ENCODE peak calls at places on chromosomes 7 and 10, in six cellular contexts. A is mammary epithelial cell, E is colonic mucosa, C is endodermal cell, N is H1, X is endothelial cell of umbilical vein. R is an unnamed sample.

GRCh38 chr7:34091330-34091917 is 186.1 kb downstream of the BMPER start:
- DNase-seq in N (no peak), A (peak), X (peak), C (peak), E (peak), R (peak)

GRCh38 chr7:142319970-142320369 is 62.1 kb upstream of the PRSS58 start:
- DNase-seq in A (no peak), X (no peak), N (no peak), C (peak), E (no peak), R (no peak)

GRCh38 chr7:5429857-5430611 is 6.4 kb upstream of the TNRC18 start:
- DNase-seq in N (no peak), E (peak), C (peak), X (no peak), A (peak), R (no peak)

GRCh38 chr10:67225226-67225625 is 299.4 kb downstream of the LRRTM3 start:
- DNase-seq in E (no peak), X (no peak), A (no peak), C (no peak), N (no peak), R (no peak)

GRCh38 chr10:29736325-29737208 is 101.8 kb upstream of the SVIL start:
- DNase-seq in N (no peak), C (peak), X (peak), A (peak), E (peak), R (no peak)

GRCh38 chr7:816751-817671 is 15.3 kb upstream of the SUN1 start:
- DNase-seq in N (no peak), E (peak), X (peak), C (peak), A (peak), R (no peak)

GRCh38 chr7:33418251-33418701 is 288.9 kb downstream of the BBS9 start:
- DNase-seq in N (peak), A (no peak), C (peak), E (no peak), X (no peak), R (no peak)

GRCh38 chr10:61271127-61271780 is 181.9 kb downstream of the TMEM26 start:
- DNase-seq in E (no peak), N (no peak), X (peak), A (peak), C (no peak), R (no peak)

GRCh38 chr7:116315293-116315692 is 105.0 kb downstream of the TES start:
- DNase-seq in N (no peak), X (peak), E (no peak), A (peak), C (no peak), R (no peak)

GRCh38 chr10:133182791-133183645 is 23.0 kb downstream of the KNDC1 start:
- DNase-seq in E (no peak), C (no peak), X (no peak), N (no peak), A (no peak), R (no peak)

GRCh38 chr10:42872865-42873435 is 90.4 kb downstream of the BMS1 start:
- DNase-seq in X (no peak), A (no peak), N (no peak), C (peak), E (no peak), R (no peak)

GRCh38 chr7:1546909-1547776 is 8.9 kb downstream of the TMEM184A start:
- DNase-seq in X (no peak), C (no peak), N (no peak), E (no peak), A (no peak), R (no peak)

GRCh38 chr7:114820993-114821945 is 100.6 kb upstream of the MDFIC start:
- DNase-seq in A (no peak), N (no peak), C (no peak), E (no peak), X (no peak), R (no peak)

GRCh38 chr10:22570733-22571430 is 143.5 kb downstream of the PIP4K2A start:
- DNase-seq in C (no peak), E (no peak), A (no peak), X (no peak), N (no peak), R (no peak)

GRCh38 chr7:91325731-91326130 is 61.5 kb downstream of the FZD1 start:
- DNase-seq in E (no peak), C (no peak), N (no peak), X (no peak), A (no peak), R (peak)

GRCh38 chr10:129960493-129961273 is 3.4 kb downstream of the EBF3 start:
- DNase-seq in A (no peak), N (no peak), E (no peak), X (no peak), C (peak), R (no peak)

GRCh38 chr10:129962092-129962494 is 2.0 kb downstream of the EBF3 start:
- DNase-seq in E (no peak), N (no peak), C (peak), X (no peak), A (no peak), R (no peak)

GRCh38 chr10:129962558-129963075 is 1.5 kb downstream of the EBF3 start:
- DNase-seq in N (no peak), X (no peak), E (no peak), C (no peak), A (no peak), R (no peak)

GRCh38 chr10:129959544-129960492 is 4.3 kb downstream of the EBF3 start:
- DNase-seq in C (peak), E (no peak), A (no peak), X (no peak), N (no peak), R (no peak)

DNA sequence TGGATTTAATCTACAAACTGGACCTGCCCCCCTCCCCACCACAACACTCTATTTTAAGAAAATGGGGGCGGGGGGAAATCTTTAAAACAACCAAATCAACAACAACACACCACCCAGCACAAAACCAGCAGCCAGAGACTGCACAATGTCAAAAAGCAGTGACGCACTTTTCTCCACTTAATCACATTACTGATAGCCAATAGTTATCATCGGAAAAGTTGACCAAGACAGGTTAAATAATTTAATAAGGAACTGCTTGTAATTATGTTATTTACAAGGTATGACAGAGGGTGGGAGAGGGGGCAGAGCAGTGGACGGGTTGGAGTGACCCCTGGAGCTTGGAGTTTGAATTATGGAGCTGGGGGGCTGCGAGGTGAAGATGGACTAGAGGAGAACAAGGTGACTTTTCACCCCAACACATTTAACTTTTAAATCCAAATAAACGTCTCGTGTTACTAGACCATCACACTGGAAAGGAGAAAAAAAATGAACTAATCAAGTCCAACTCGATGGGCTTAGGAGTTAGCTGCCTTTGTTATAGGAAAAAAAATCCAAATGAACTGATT is 2.7 kb downstream of the EBF3 start:
- DNase-seq in A (no peak), N (no peak), C (peak), X (no peak), E (no peak), R (no peak)
- H3K9ac ChIP-seq in A (no peak), N (no peak), C (no peak), X (no peak), E (no peak), R (peak)

GRCh38 chr7:47580175-47580701 is 1.7 kb downstream of the TNS3 start:
- DNase-seq in N (no peak), A (no peak), X (no peak), E (peak), C (peak), R (no peak)
- H3K4me3 ChIP-seq in N (no peak), A (peak), X (no peak), E (peak), C (peak), R (no peak)

DNA sequence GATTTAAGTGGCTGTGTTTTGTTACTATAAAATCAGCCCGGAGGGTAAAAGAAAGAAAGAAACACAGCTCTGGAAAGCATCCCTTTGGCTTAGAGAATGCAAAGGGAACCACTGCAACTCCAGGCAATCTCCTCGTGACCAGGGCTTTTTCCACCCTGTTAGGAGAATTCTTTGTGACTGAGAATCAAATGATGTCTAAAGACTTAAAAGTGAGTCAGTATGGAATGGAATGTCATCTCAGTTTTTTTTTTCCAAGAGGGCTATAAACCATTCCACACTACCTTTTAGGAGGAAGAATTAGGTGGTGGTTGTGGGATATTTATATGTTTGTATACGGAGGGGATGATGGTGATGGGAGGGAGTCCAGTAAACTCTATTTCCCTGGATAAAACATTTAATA is 334.7 kb downstream of the SUGCT start:
- DNase-seq in C (no peak), X (no peak), N (no peak), A (peak), E (no peak), R (no peak)
- H3K27ac ChIP-seq in C (no peak), X (no peak), N (no peak), A (no peak), E (no peak), R (no peak)

GRCh38 chr7:39609462-39610149 is 13.8 kb upstream of the RALA start:
- DNase-seq in C (peak), A (no peak), X (peak), N (no peak), E (no peak), R (no peak)
- H3K9ac ChIP-seq in C (no peak), A (peak), X (peak), N (peak), E (no peak), R (no peak)

GRCh38 chr10:78996449-78997129 is 72.2 kb upstream of the ZMIZ1 start:
- DNase-seq in N (no peak), X (no peak), C (no peak), A (no peak), E (no peak), R (no peak)
- H3K4me3 ChIP-seq in N (no peak), X (no peak), C (no peak), A (no peak), E (no peak), R (no peak)

GRCh38 chr7:24052572-24053223 is 231.3 kb upstream of the NPY start:
- DNase-seq in C (no peak), E (no peak), A (peak), X (no peak), N (no peak), R (peak)
- H3K27ac ChIP-seq in C (no peak), E (no peak), A (peak), X (no peak), N (no peak), R (no peak)

GRCh38 chr10:131773989-131774343 is 126.8 kb upstream of the PPP2R2D start:
- DNase-seq in X (no peak), C (no peak), N (no peak), E (no peak), A (no peak), R (no peak)
- H3K9ac ChIP-seq in X (no peak), C (no peak), N (no peak), E (no peak), A (no peak), R (no peak)

GRCh38 chr7:47944536-47945260 is 3.6 kb downstream of the PKD1L1 start:
- DNase-seq in N (no peak), X (no peak), E (no peak), C (no peak), A (no peak), R (no peak)
- H3K4me3 ChIP-seq in N (no peak), X (no peak), E (no peak), C (no peak), A (no peak), R (no peak)

R was measured in SK-N-MC.